ENCODE peak calls at places on chromosomes 5 and 9, in ten cellular contexts. L is Peyer's patch, Z is spleen, U is stomach, S is gastrocnemius medialis, N is right lobe of liver, Y is A549, I is adrenal gland, A is esophagus squamous epithelium, C is vagina. R is an unnamed sample. For H3K4me1, the result is how much of the 10 kb centered on the place peaks cover.

GRCh38 chr5:112795342-112795741 is 57.7 kb downstream of the APC start:
- DNase-seq in C (no peak), N (no peak), I (no peak), U (no peak), Z (no peak), L (no peak), Y (no peak), S (no peak), A (no peak), R (no peak)

GRCh38 chr5:1104327-1105006 is 7.4 kb downstream of the SLC12A7 start:
- DNase-seq in C (no peak), A (no peak), S (no peak), Y (no peak), Z (peak), L (no peak), I (no peak), N (no peak), U (no peak), R (no peak)

GRCh38 chr9:129849901-129850300 is 14.6 kb downstream of the USP20 start:
- DNase-seq in S (no peak), Y (no peak), Z (no peak), N (no peak), U (no peak), I (no peak), C (no peak), L (no peak), A (no peak), R (no peak)

GRCh38 chr9:123107639-123108285 is 74.3 kb downstream of the GPR21 start:
- DNase-seq in L (no peak), N (no peak), Y (no peak), Z (no peak), A (no peak), C (no peak), S (no peak), I (no peak), U (no peak), R (no peak)

GRCh38 chr5:417765-418559 is 25.0 kb upstream of the EXOC3 start:
- DNase-seq in C (no peak), S (no peak), U (no peak), L (no peak), I (no peak), Y (no peak), N (no peak), A (no peak), Z (no peak), R (no peak)

GRCh38 chr9:7273575-7273974 is 515.8 kb downstream of the KDM4C start:
- DNase-seq in S (no peak), Y (peak), A (no peak), U (no peak), I (no peak), C (no peak), N (no peak), L (no peak), Z (no peak), R (peak)

GRCh38 chr9:35869621-35870216 is 482 bp downstream of the OR13J1 start:
- DNase-seq in A (no peak), U (no peak), Y (no peak), C (no peak), S (no peak), I (no peak), L (no peak), Z (no peak), N (no peak), R (no peak)

GRCh38 chr5:39674209-39675082 is 249.7 kb upstream of the DAB2 start:
- DNase-seq in U (no peak), Y (no peak), C (no peak), L (no peak), I (no peak), S (no peak), Z (no peak), A (no peak), N (no peak), R (no peak)

GRCh38 chr5:16837305-16837704 is 98.8 kb downstream of the MYO10 start:
- DNase-seq in U (no peak), Y (no peak), N (no peak), A (no peak), L (no peak), Z (no peak), C (no peak), I (no peak), S (no peak), R (no peak)

GRCh38 chr9:114419796-114420195 is 32.0 kb upstream of the AKNA start:
- DNase-seq in I (no peak), Y (no peak), S (no peak), A (no peak), L (no peak), Z (peak), C (no peak), N (peak), U (no peak), R (no peak)

GRCh38 chr9:22244141-22245011 is 202.2 kb upstream of the DMRTA1 start:
- DNase-seq in I (no peak), Y (peak), C (no peak), Z (peak), A (no peak), S (no peak), L (peak), N (no peak), U (peak), R (no peak)

GRCh38 chr5:34053133-34053532 is 10.1 kb upstream of the C1QTNF3 start:
- DNase-seq in C (no peak), Y (no peak), U (no peak), L (no peak), A (no peak), I (no peak), Z (no peak), N (no peak), S (no peak), R (no peak)

GRCh38 chr9:93209097-93209496 is 25.2 kb downstream of the WNK2 start:
- DNase-seq in L (peak), N (peak), S (no peak), A (no peak), I (no peak), Z (peak), C (no peak), Y (no peak), U (no peak), R (no peak)
- TF ChIP-seq POLR2A in L (no peak), N (no peak), S (no peak), A (no peak), I (no peak), Z (no peak), C (no peak), Y (no peak), U (no peak), R (no peak)

GRCh38 chr5:78659114-78659513 is 10.5 kb upstream of the LHFPL2 start:
- DNase-seq in I (no peak), A (no peak), N (no peak), S (no peak), Z (no peak), Y (no peak), U (no peak), C (no peak), L (no peak), R (no peak)
- H3K4me1 ChIP-seq in I (under half), A (under half), N (under half), S (under half), Z (under half), Y (under half), U (under half), C (under half), L (under half), R (under half)

GRCh38 chr5:53369681-53370080 is 110.7 kb upstream of the FST start:
- DNase-seq in A (no peak), Y (no peak), U (no peak), Z (no peak), C (no peak), I (no peak), N (no peak), L (no peak), S (no peak), R (no peak)

GRCh38 chr5:53368966-53369605 is 111.3 kb upstream of the FST start:
- DNase-seq in I (no peak), C (no peak), S (no peak), L (no peak), Y (no peak), Z (no peak), N (no peak), U (no peak), A (no peak), R (no peak)

GRCh38 chr5:53367727-53368126 is 112.7 kb upstream of the FST start:
- DNase-seq in Z (no peak), I (no peak), L (no peak), N (no peak), S (no peak), U (no peak), C (no peak), Y (no peak), A (no peak), R (no peak)

GRCh38 chr5:53366245-53366644 is 114.2 kb upstream of the FST start:
- DNase-seq in C (no peak), I (no peak), N (no peak), U (no peak), S (no peak), A (no peak), Y (peak), Z (no peak), L (no peak), R (no peak)

DNA sequence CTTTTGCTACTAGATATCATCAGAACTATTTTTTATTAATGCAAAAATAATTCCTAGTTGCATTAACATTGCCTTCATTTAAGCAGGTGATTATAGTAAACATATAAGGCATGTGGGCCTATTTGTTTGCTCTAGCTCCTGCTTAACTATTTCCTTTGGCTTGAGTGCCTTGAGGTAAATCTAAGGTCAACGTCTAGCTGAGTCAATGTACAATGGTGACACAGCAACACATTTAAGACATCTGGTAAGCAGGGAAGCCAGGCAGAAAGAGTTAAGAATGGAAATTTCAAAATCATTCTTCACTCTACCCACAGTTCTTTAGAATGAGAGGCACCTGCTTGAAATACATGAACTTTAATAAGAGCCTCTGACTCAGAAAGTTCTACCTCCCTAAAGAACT is 111.9 kb upstream of the FST start:
- DNase-seq in L (no peak), A (no peak), U (no peak), S (no peak), N (no peak), C (no peak), Y (peak), Z (no peak), I (no peak), R (no peak)
- H3K27ac ChIP-seq in L (no peak), A (no peak), U (no peak), S (no peak), N (no peak), C (no peak), Y (peak), Z (no peak), I (no peak), R (no peak)

DNA sequence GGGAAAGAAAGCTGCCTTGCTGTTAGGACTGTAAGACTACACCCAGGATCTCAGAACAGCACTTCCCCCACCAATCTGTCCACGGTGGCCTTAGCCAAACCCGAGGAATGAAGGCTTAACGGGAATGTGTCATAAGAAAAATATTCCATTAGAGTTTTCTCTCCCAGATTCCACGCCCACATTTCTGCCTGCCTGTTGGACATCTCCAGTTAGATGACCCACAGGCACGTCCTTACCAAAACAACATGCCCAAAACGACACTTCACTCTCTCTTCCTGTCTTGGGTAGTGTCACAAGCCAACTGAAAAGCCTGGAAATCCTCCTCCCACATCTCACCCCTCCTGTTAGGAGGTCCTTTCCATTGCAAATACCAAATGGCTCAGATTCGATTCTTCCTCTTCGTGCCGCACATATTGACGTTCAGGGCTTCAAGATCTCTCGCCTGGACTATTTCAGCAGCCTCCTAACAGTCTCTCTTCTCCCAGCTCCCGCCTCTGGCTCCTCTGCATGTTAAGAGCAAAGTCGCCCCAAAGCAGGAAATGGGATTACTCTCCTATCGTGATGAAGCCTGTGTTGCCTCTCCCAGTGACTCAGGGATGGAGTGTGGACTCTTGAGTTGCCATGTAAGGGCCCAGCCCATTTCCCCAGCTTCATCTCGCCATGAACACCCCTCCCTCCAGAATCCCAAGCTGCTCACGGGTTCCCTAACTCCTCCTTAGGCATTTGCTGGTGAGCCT is 159.3 kb downstream of the NR3C1 start:
- DNase-seq in A (peak), Y (peak), C (peak), U (peak), L (peak), I (peak), Z (no peak), S (peak), N (no peak), R (peak)
- TF ChIP-seq POLR2A in A (no peak), Y (peak), C (no peak), U (no peak), L (no peak), I (no peak), Z (no peak), S (no peak), N (no peak), R (no peak)

DNA sequence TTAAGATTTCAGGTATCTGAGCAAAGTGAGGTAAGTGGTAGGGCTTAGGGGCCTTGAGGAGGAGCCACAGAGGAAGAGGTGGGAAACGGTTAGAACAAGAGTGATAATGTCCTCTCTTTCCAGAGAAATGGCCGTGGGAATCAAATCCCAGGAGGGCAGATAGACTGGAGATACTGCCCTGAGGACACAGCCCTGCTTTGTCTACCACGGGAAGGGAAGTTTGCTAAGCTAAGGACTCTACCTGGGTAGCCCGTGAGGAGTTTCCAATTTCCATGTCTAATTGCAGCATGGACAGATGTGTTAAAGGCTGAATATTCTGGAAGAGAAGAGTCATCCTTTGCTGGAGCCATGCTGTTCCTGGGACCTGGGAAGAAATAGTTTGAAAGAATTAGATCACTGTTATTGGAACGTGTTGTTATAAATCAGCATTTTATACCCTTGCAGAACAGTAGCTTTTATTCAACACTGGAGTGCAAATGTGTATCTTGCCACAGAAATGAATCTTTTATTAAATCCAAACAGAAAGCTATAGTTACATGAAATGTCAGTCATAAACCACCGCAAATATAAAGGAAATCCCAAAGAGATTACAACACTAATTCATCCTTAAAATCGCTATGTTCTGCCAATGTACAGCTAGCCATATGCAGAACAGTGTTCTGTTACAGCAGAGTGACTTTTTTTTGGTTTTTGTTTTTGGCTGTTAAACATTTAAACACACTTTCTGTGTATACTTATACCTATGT is 133.2 kb upstream of the LHFPL2 start:
- DNase-seq in A (no peak), I (no peak), N (no peak), Y (no peak), U (no peak), Z (no peak), L (no peak), S (no peak), C (no peak), R (no peak)
- H3K4me1 ChIP-seq in A (under half), I (under half), N (under half), Y (under half), U (under half), Z (under half), L (under half), S (under half), C (under half), R (under half)

GRCh38 chr9:90983394-90983793 is 181.8 kb downstream of the SYK start:
- DNase-seq in S (no peak), I (no peak), Y (no peak), A (no peak), L (no peak), N (no peak), U (no peak), C (peak), Z (no peak), R (no peak)

GRCh38 chr9:90981726-90982125 is 180.1 kb downstream of the SYK start:
- DNase-seq in Z (no peak), L (no peak), U (no peak), S (no peak), I (no peak), Y (no peak), C (no peak), A (no peak), N (no peak), R (no peak)

GRCh38 chr9:90979138-90979551 is 177.5 kb downstream of the SYK start:
- DNase-seq in L (no peak), I (no peak), S (no peak), Z (no peak), C (no peak), N (no peak), Y (no peak), U (no peak), A (no peak), R (no peak)

GRCh38 chr9:90975666-90976538 is 174.3 kb downstream of the SYK start:
- DNase-seq in Z (no peak), Y (no peak), C (no peak), N (no peak), A (no peak), S (no peak), L (no peak), U (no peak), I (no peak), R (no peak)

GRCh38 chr9:90979614-90980013 is 178.0 kb downstream of the SYK start:
- DNase-seq in A (no peak), L (no peak), U (no peak), Z (no peak), C (no peak), Y (no peak), I (no peak), N (no peak), S (no peak), R (no peak)
- H3K27ac ChIP-seq in A (no peak), L (no peak), U (no peak), Z (no peak), C (no peak), Y (no peak), I (no peak), N (no peak), S (no peak), R (no peak)

GRCh38 chr5:177604116-177604521 is 4.2 kb downstream of the B4GALT7 start:
- DNase-seq in Y (no peak), Z (no peak), I (no peak), C (no peak), S (no peak), U (peak), A (no peak), N (no peak), L (no peak), R (no peak)
- TF ChIP-seq POLR2A in Y (no peak), Z (no peak), I (no peak), C (no peak), S (no peak), U (no peak), A (no peak), N (no peak), L (no peak), R (no peak)